ENCODE peak calls at places on chromosomes 12 and 14, in four cellular contexts. R is body of pancreas, Z is activated gamma-delta T cell treated with Interleukin-2 at 50 U/mL for 16 hours, F is transverse colon. G is an unnamed sample.

GRCh38 chr12:3644103-3644502 is 108.8 kb downstream of the CRACR2A start:
- DNase-seq in F (no peak), Z (no peak), R (no peak), G (peak)

GRCh38 chr12:98645572-98646067 is 530 bp downstream of the APAF1 start:
- DNase-seq in R (peak), F (peak), Z (no peak), G (peak)

GRCh38 chr14:68491793-68492192 is 301.1 kb downstream of the ZFP36L1 start:
- DNase-seq in Z (no peak), R (no peak), F (no peak), G (no peak)

GRCh38 chr12:121789233-121789781 is 4.2 kb downstream of the RHOF start:
- DNase-seq in F (peak), Z (peak), R (no peak), G (no peak)

GRCh38 chr12:94841171-94841570 is 162.3 kb downstream of the NDUFA12 start:
- DNase-seq in F (no peak), R (no peak), Z (no peak), G (no peak)

GRCh38 chr12:117583677-117584076 is 222.3 kb upstream of the NOS1 start:
- DNase-seq in R (no peak), F (no peak), Z (no peak), G (no peak)

GRCh38 chr14:57991353-57991752 is 125.5 kb upstream of the SLC35F4 start:
- DNase-seq in Z (no peak), F (no peak), R (no peak), G (no peak)

GRCh38 chr14:93858896-93859295 is 68.2 kb upstream of the FAM181A start:
- DNase-seq in Z (no peak), R (no peak), F (no peak), G (no peak)

GRCh38 chr12:106205208-106206069 is 42.4 kb downstream of the CKAP4 start:
- DNase-seq in Z (no peak), F (no peak), R (peak), G (peak)

GRCh38 chr12:130026608-130027176 is 122.9 kb upstream of the TMEM132D start:
- DNase-seq in Z (no peak), R (peak), F (peak), G (peak)

GRCh38 chr12:47779301-47779942 is 6.4 kb downstream of the SLC48A1 start:
- DNase-seq in Z (peak), R (peak), F (peak), G (peak)

GRCh38 chr14:23013056-23014054 is 3.4 kb upstream of the C14orf93 start:
- DNase-seq in R (no peak), Z (no peak), F (no peak), G (no peak)

GRCh38 chr14:95609398-95609990 is 74.6 kb downstream of the GLRX5 start:
- DNase-seq in R (peak), F (no peak), Z (no peak), G (peak)

GRCh38 chr14:73245401-73246325 is 8.4 kb downstream of the PAPLN start:
- DNase-seq in F (peak), Z (peak), R (peak), G (no peak)

GRCh38 chr12:124109760-124110159 is 136.7 kb downstream of the ZNF664 start:
- DNase-seq in R (no peak), Z (no peak), F (no peak), G (peak)

GRCh38 chr12:7833831-7834230 is 38.9 kb downstream of the SLC2A14 start:
- DNase-seq in Z (no peak), R (no peak), F (no peak), G (no peak)

GRCh38 chr12:132560421-132560830 is 50.0 kb downstream of the LRCOL1 start:
- DNase-seq in Z (no peak), F (peak), R (peak), G (no peak)

GRCh38 chr14:55412686-55413085 is 1.1 kb upstream of the ATG14 start:
- DNase-seq in Z (no peak), R (no peak), F (no peak), G (no peak)

GRCh38 chr14:72892879-72893635 is 844 bp downstream of the DPF3 start:
- DNase-seq in F (peak), R (peak), Z (peak), G (no peak)

GRCh38 chr14:22691171-22691570 is 47.0 kb upstream of the OR6J1 start:
- DNase-seq in R (no peak), Z (no peak), F (no peak), G (no peak)

GRCh38 chr14:84454114-84454513 is 1075.8 kb upstream of the FLRT2 start:
- DNase-seq in R (no peak), F (no peak), Z (no peak), G (no peak)

GRCh38 chr12:85007836-85008235 is 28.2 kb downstream of the TSPAN19 start:
- DNase-seq in F (no peak), R (peak), Z (no peak), G (no peak)

GRCh38 chr14:65926504-65926903 is 514.0 kb downstream of the FUT8 start:
- DNase-seq in F (no peak), R (no peak), Z (no peak), G (no peak)

GRCh38 chr14:73740921-73741326 is 26.7 kb upstream of the PNMA1 start:
- DNase-seq in Z (no peak), F (peak), R (peak), G (no peak)

GRCh38 chr12:108773798-108774788 is 42.8 kb upstream of the CORO1C start:
- DNase-seq in F (peak), R (peak), Z (no peak), G (peak)

GRCh38 chr12:30823140-30823669 is 68.5 kb upstream of the CAPRIN2 start:
- DNase-seq in F (peak), R (peak), Z (peak), G (no peak)

GRCh38 chr12:112584266-112584722 is 165.5 kb downstream of the PTPN11 start:
- DNase-seq in F (no peak), R (no peak), Z (no peak), G (no peak)

GRCh38 chr12:132521726-132522292 is 31.9 kb downstream of the FBRSL1 start:
- DNase-seq in Z (no peak), R (no peak), F (no peak), G (no peak)

GRCh38 chr14:84750763-84751554 is 779.0 kb upstream of the FLRT2 start:
- DNase-seq in R (no peak), F (no peak), Z (no peak), G (no peak)